ENCODE peak calls at places on chromosomes 3 and 15, in six cellular contexts. D is A549, A is right lobe of liver, X is GM12891, V is uterus, G is Peyer's patch. Q is an unnamed sample.

GRCh38 chr15:74275957-74276356 is 39.8 kb downstream of the CCDC33 start:
- DNase-seq in A (no peak), D (no peak), X (no peak), G (no peak), V (no peak), Q (peak)

GRCh38 chr3:115518100-115518852 is 105.0 kb upstream of the GAP43 start:
- DNase-seq in G (no peak), X (no peak), A (no peak), V (peak), D (no peak), Q (peak)

GRCh38 chr3:37466660-37467359 is 292.4 kb upstream of the LRRFIP2 start:
- DNase-seq in G (no peak), A (no peak), X (no peak), V (peak), D (no peak), Q (peak)

GRCh38 chr3:42336103-42336502 is 70.1 kb upstream of the CCK start:
- DNase-seq in D (no peak), X (no peak), V (no peak), A (no peak), G (no peak), Q (no peak)

GRCh38 chr3:10170915-10171478 is 6.3 kb downstream of the IRAK2 start:
- DNase-seq in X (no peak), G (peak), V (no peak), D (no peak), A (no peak), Q (no peak)

GRCh38 chr15:55768670-55769185 is 25.8 kb upstream of the PRTG start:
- DNase-seq in D (no peak), A (no peak), X (no peak), G (no peak), V (no peak), Q (no peak)

GRCh38 chr3:105866656-105867653 is 1.9 kb downstream of the CBLB start:
- DNase-seq in X (no peak), D (no peak), A (no peak), V (no peak), G (no peak), Q (peak)

GRCh38 chr3:100402150-100402706 is 889 bp downstream of the LNP1 start:
- DNase-seq in V (no peak), G (no peak), D (no peak), A (no peak), X (no peak), Q (no peak)

GRCh38 chr15:72124218-72124617 is 6.0 kb downstream of the SENP8 start:
- DNase-seq in G (no peak), A (no peak), X (no peak), D (no peak), V (no peak), Q (no peak)

GRCh38 chr3:191328963-191329653 is at the start of gene CCDC50:
- DNase-seq in D (peak), A (peak), G (peak), X (peak), V (peak), Q (peak)
- TF ChIP-seq POLR2A in D (peak), A (peak), G (peak), X (peak), V (peak), Q (peak)

DNA sequence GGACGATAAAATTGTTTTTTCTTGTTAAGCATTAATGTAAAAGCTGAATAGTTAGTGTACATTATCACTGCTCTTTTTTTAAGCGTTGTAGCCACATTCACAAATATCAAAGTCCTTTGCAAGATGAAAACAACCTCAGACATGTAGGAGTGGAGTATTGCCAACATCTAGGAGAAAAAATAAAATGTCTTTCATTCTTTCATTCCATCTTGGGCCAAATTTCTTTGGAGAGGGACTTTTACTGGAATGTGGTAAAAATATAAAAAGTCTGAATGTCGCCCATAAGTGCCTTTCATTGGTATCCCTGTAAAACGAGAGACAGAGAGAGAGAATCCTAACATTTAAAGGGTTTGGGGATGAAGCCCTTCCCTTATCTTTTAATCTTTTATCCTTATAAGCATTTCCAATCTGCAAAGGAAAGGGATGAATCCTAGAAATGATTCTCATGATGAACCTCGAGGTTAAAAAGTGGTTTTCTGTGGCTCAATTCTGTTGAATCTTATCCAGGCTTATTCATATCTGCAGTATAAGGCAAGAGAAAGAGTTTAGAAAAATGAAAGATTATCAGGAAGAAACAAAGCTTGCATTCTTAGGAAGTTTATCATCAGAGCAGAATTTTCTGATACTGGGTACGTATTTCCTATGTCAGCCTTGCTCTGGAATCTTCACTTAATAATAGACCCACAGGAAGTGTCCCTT is 1031.7 kb downstream of the MCTP2 start:
- DNase-seq in X (no peak), A (no peak), V (no peak), G (no peak), D (no peak), Q (no peak)
- TF ChIP-seq POLR2A in X (no peak), A (no peak), V (no peak), G (no peak), D (no peak), Q (no peak)

GRCh38 chr15:99424978-99425665 is 140.7 kb upstream of the MEF2A start:
- DNase-seq in D (no peak), V (peak), X (peak), G (peak), A (peak), Q (peak)

GRCh38 chr15:99427668-99428361 is 138.0 kb upstream of the MEF2A start:
- DNase-seq in D (no peak), V (peak), G (peak), X (no peak), A (peak), Q (peak)

GRCh38 chr15:99426431-99427105 is 139.2 kb upstream of the MEF2A start:
- DNase-seq in G (peak), D (no peak), A (peak), X (no peak), V (peak), Q (no peak)

GRCh38 chr15:99425666-99426301 is 140.0 kb upstream of the MEF2A start:
- DNase-seq in D (no peak), V (peak), A (peak), G (peak), X (no peak), Q (peak)

GRCh38 chr15:99427210-99427609 is 138.6 kb upstream of the MEF2A start:
- DNase-seq in D (no peak), V (no peak), G (peak), X (no peak), A (peak), Q (no peak)
- TF ChIP-seq POLR2A in D (no peak), V (no peak), G (no peak), X (no peak), A (no peak), Q (no peak)

GRCh38 chr15:84598993-84599392 is 1.8 kb upstream of the ZSCAN2 start:
- DNase-seq in X (no peak), G (peak), A (peak), V (peak), D (peak), Q (no peak)
- TF ChIP-seq POLR2A in X (no peak), G (no peak), A (no peak), V (no peak), D (no peak), Q (no peak)

GRCh38 chr3:15428539-15428938 is 1.1 kb downstream of the EAF1 start:
- DNase-seq in X (no peak), G (no peak), V (no peak), D (no peak), A (no peak), Q (no peak)
- TF ChIP-seq POLR2A in X (no peak), G (no peak), V (no peak), D (no peak), A (no peak), Q (no peak)

Q was measured in heart left ventricle.